ENCODE peak calls at places on chromosomes 2 and 18, in five cellular contexts. V is cardiac muscle cell, S is psoas muscle, K is esophagus muscularis mucosa, H is esophagus squamous epithelium. L is an unnamed sample.

GRCh38 chr2:2662037-2662846 is 331.2 kb upstream of the MYT1L start:
- DNase-seq in V (no peak), H (no peak), S (peak; percentile 52), K (no peak), L (no peak)

GRCh38 chr2:71067567-71068217 is 756 bp upstream of the NAGK start:
- DNase-seq in K (no peak), V (no peak), H (no peak), S (no peak), L (peak; percentile 73)

GRCh38 chr2:196590286-196590685 is 49.2 kb upstream of the CCDC150 start:
- DNase-seq in K (no peak), H (no peak), S (no peak), V (no peak), L (no peak)

GRCh38 chr18:3903341-3903740 is 453.4 kb downstream of the TGIF1 start:
- DNase-seq in S (no peak), K (no peak), H (no peak), V (no peak), L (no peak)

GRCh38 chr2:182496596-182496995 is 69.8 kb upstream of the PDE1A start:
- DNase-seq in K (no peak), S (no peak), V (no peak), H (no peak), L (peak; percentile 27)

GRCh38 chr18:12046046-12046750 is 47.4 kb upstream of the ANKRD62 start:
- DNase-seq in K (peak; percentile 64), V (no peak), S (no peak), H (no peak), L (no peak)

GRCh38 chr18:12744103-12744502 is 41.3 kb downstream of the PSMG2 start:
- DNase-seq in H (no peak), V (peak; percentile 33), S (no peak), K (no peak), L (no peak)

GRCh38 chr2:168312036-168312822 is 64.8 kb upstream of the STK39 start:
- DNase-seq in H (no peak), K (no peak), S (no peak), V (no peak), L (no peak)

GRCh38 chr2:30234180-30234971 is 3.0 kb downstream of the LBH start:
- DNase-seq in H (no peak), K (no peak), S (peak; percentile 47), V (no peak), L (no peak)

GRCh38 chr18:62486290-62486964 is 36.4 kb upstream of the ZCCHC2 start:
- DNase-seq in V (peak; percentile 6), K (no peak), S (no peak), H (no peak), L (no peak)

GRCh38 chr2:106158131-106158530 is 36.0 kb downstream of the UXS1 start:
- DNase-seq in K (no peak), H (no peak), V (no peak), S (no peak), L (no peak)

GRCh38 chr2:201270293-201271001 is 10.1 kb downstream of the CASP8 start:
- DNase-seq in H (no peak), V (no peak), K (no peak), S (no peak), L (no peak)
- H3K36me3 ChIP-seq in H (peaks cover 12% of the 10 kb centered on the region), V (no peaks in the 10 kb centered on the region), K (peaks cover 48% of the 10 kb centered on the region), S (no peaks in the 10 kb centered on the region), L (no peaks in the 10 kb centered on the region)

GRCh38 chr2:55365303-55365702 is 54.4 kb downstream of the CCDC88A start:
- DNase-seq in V (no peak), S (no peak), H (no peak), K (no peak), L (no peak)

GRCh38 chr2:55364189-55365055 is 55.2 kb downstream of the CCDC88A start:
- DNase-seq in K (no peak), V (no peak), H (no peak), S (no peak), L (no peak)

GRCh38 chr2:55371387-55371786 is 48.3 kb downstream of the CCDC88A start:
- DNase-seq in H (no peak), K (no peak), V (no peak), S (no peak), L (no peak)

GRCh38 chr2:55370208-55370607 is 49.4 kb downstream of the CCDC88A start:
- DNase-seq in S (no peak), H (no peak), V (no peak), K (no peak), L (no peak)
- H3K36me3 ChIP-seq in S (no peaks in the 10 kb centered on the region), H (no peaks in the 10 kb centered on the region), V (peaks cover 4% of the 10 kb centered on the region), K (no peaks in the 10 kb centered on the region), L (no peaks in the 10 kb centered on the region)

DNA sequence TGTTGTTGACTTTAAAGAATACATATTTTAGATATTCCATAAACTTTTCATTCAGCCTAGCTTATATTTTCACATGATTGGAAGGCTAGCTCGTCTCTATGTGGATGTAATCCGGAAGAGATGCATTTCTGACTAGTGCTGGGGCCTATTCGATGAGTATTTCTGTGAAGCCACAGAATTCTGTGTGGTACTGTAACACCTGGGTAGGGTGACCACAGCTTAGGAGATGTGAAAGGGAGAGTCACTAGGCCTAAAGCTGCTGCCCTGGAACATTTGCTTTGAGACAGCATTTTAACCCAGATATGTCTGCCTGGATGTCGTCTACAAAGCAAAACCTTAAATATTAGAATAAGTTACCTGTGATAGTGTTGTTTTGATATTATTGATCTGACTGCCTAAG is 83.5 kb downstream of the ZNF236 start:
- DNase-seq in V (no peak), S (no peak), H (no peak), K (no peak), L (no peak)
- H3K36me3 ChIP-seq in V (no peaks in the 10 kb centered on the region), S (peaks cover 2% of the 10 kb centered on the region), H (peaks cover 10% of the 10 kb centered on the region), K (peaks cover 64% of the 10 kb centered on the region), L (peaks cover 5% of the 10 kb centered on the region)

GRCh38 chr2:20247084-20247483 is 22.2 kb upstream of the SDC1 start:
- DNase-seq in S (no peak), H (no peak), V (no peak), K (no peak), L (no peak)
- H3K36me3 ChIP-seq in S (no peaks in the 10 kb centered on the region), H (peaks cover 3% of the 10 kb centered on the region), V (peaks cover 27% of the 10 kb centered on the region), K (peaks cover 46% of the 10 kb centered on the region), L (peaks cover 8% of the 10 kb centered on the region)

GRCh38 chr2:216119986-216120385 is 10.8 kb downstream of the XRCC5 start:
- DNase-seq in V (no peak), H (no peak), S (no peak), K (no peak), L (no peak)

GRCh38 chr2:216118474-216118873 is 9.3 kb downstream of the XRCC5 start:
- DNase-seq in H (no peak), K (no peak), S (no peak), V (no peak), L (no peak)

GRCh38 chr2:216119144-216119543 is 10.0 kb downstream of the XRCC5 start:
- DNase-seq in S (no peak), K (no peak), V (no peak), H (no peak), L (no peak)

GRCh38 chr2:216117566-216117965 is 8.4 kb downstream of the XRCC5 start:
- DNase-seq in V (no peak), H (no peak), S (no peak), K (no peak), L (no peak)

GRCh38 chr2:216121255-216121654 is 12.1 kb downstream of the XRCC5 start:
- DNase-seq in V (no peak), S (no peak), K (no peak), H (no peak), L (no peak)
- H3K36me3 ChIP-seq in V (peaks cover 96% of the 10 kb centered on the region), S (peaks cover 11% of the 10 kb centered on the region), K (peaks cover 100% of the 10 kb centered on the region), H (peaks cover 45% of the 10 kb centered on the region), L (peaks cover 70% of the 10 kb centered on the region)

DNA sequence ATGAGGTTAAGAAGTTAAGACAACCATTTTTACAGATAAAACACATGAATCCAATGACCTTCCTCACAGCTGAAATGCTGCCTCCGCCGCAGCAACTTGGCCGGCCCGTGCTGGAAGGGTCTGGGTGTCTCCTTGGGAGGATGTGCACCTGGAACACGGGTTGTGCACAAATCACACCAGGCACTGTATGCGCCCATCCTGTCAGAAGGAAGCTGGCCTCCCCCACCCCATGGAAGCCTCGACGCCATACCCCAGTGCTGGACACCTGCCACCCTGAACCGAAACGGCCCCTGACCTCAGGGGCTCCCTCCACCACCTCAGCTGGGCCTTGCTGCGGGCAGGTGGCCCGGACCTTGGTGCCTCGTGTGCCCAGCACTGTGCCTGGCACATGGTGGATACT is 111.8 kb downstream of the PXDN start:
- DNase-seq in K (no peak), H (no peak), S (no peak), V (no peak), L (no peak)
- H3K36me3 ChIP-seq in K (peaks cover 40% of the 10 kb centered on the region), H (no peaks in the 10 kb centered on the region), S (no peaks in the 10 kb centered on the region), V (peaks cover 11% of the 10 kb centered on the region), L (peaks cover 8% of the 10 kb centered on the region)

GRCh38 chr2:203105996-203106395 is 91.3 kb downstream of the NBEAL1 start:
- DNase-seq in V (peak; percentile 1), H (no peak), K (no peak), S (no peak), L (no peak)
- H3K36me3 ChIP-seq in V (peaks cover 6% of the 10 kb centered on the region), H (peaks cover 5% of the 10 kb centered on the region), K (peaks cover 74% of the 10 kb centered on the region), S (peaks cover 2% of the 10 kb centered on the region), L (no peaks in the 10 kb centered on the region)

DNA sequence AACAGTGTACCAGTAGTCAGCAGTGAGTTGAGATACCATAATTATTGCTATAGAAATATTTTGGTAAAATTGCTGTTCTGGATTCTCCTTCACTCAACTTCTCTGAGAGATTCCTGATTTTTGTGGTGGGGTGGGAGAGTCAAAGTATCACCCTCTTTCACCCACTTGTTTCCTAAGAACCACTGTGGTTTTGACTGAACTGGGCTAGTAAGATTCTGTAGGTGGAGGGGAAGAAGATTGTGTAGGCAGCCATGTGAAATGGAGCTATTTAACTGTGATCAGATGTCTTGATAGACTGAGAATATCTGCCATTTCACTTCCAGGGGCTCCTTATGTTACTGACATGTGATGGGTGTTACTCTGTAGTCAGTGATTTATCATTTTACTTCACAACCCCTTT is 45.3 kb downstream of the BIRC6 start:
- DNase-seq in H (no peak), K (no peak), V (no peak), S (no peak), L (no peak)
- H3K36me3 ChIP-seq in H (peaks cover under 1% of the 10 kb centered on the region), K (peaks cover 36% of the 10 kb centered on the region), V (peaks cover 28% of the 10 kb centered on the region), S (no peaks in the 10 kb centered on the region), L (peaks cover 1% of the 10 kb centered on the region)

L was measured in H7.